ENCODE peak calls at places on chromosome 6, in ten cellular contexts. Z, Q, P, U, X, F, H, I, S and C are unnamed samples.

GRCh38 chr6:158703840-158704822 is 54.3 kb downstream of the SYTL3 start:
- DNase-seq in U (peak), P (peak), Q (peak), F (peak), X (no peak), H (peak), S (no peak), Z (peak), I (peak), C (no peak)

GRCh38 chr6:2846873-2847224 is 5.2 kb upstream of the SERPINB1 start:
- DNase-seq in H (no peak), P (no peak), U (no peak), Q (no peak), S (no peak), I (no peak), X (no peak), Z (no peak), F (no peak), C (no peak)

GRCh38 chr6:31720196-31720770 is 1.3 kb downstream of the LY6G6C start:
- DNase-seq in Q (no peak), P (no peak), F (no peak), U (no peak), X (no peak), I (no peak), Z (no peak), S (no peak), H (no peak), C (no peak)

GRCh38 chr6:140809694-140810101 is 1323.0 kb upstream of the GJE1 start:
- DNase-seq in U (no peak), S (no peak), I (no peak), H (no peak), Z (no peak), Q (no peak), F (no peak), P (no peak), X (no peak), C (no peak)

GRCh38 chr6:95203153-95203754 is 374.1 kb upstream of the MANEA start:
- DNase-seq in X (no peak), S (no peak), I (no peak), Q (peak), U (peak), P (peak), F (no peak), Z (no peak), H (peak), C (no peak)

GRCh38 chr6:4772750-4773149 is 3.5 kb upstream of the CDYL start:
- DNase-seq in I (no peak), F (no peak), Z (no peak), U (no peak), P (no peak), Q (no peak), X (no peak), S (no peak), H (no peak), C (no peak)

GRCh38 chr6:363909-364308 is 27.6 kb upstream of the IRF4 start:
- DNase-seq in H (no peak), F (no peak), Q (no peak), I (no peak), X (no peak), S (no peak), Z (no peak), P (no peak), U (no peak), C (no peak)

GRCh38 chr6:87277123-87277522 is 45.3 kb upstream of the SMIM8 start:
- DNase-seq in H (no peak), S (no peak), U (no peak), Q (peak), P (peak), X (no peak), Z (no peak), I (no peak), F (no peak), C (no peak)

GRCh38 chr6:34836008-34836407 is 44.1 kb downstream of the BLTP3A start:
- DNase-seq in U (no peak), P (no peak), F (no peak), S (no peak), X (no peak), H (no peak), I (no peak), Q (no peak), Z (no peak), C (no peak)

GRCh38 chr6:111870751-111871064 is 2.5 kb downstream of the FYN start:
- DNase-seq in I (no peak), F (no peak), Z (no peak), S (no peak), U (no peak), Q (no peak), P (no peak), H (no peak), X (no peak), C (no peak)

GRCh38 chr6:105759015-105759414 is 327.1 kb upstream of the PRDM1 start:
- DNase-seq in X (peak), S (no peak), I (no peak), P (no peak), Z (no peak), U (no peak), H (no peak), F (no peak), Q (no peak), C (no peak)

GRCh38 chr6:34810936-34811632 is 19.2 kb downstream of the BLTP3A start:
- DNase-seq in Q (no peak), I (no peak), F (no peak), X (peak), U (no peak), Z (no peak), H (no peak), S (no peak), P (no peak), C (peak)

GRCh38 chr6:52360601-52361346 is 1.2 kb upstream of the PAQR8 start:
- DNase-seq in S (no peak), I (no peak), H (no peak), U (no peak), F (no peak), X (no peak), P (no peak), Z (no peak), Q (no peak), C (no peak)

GRCh38 chr6:155252581-155252980 is 11.2 kb upstream of the CLDN20 start:
- DNase-seq in X (no peak), F (no peak), P (no peak), Z (no peak), U (no peak), I (no peak), H (no peak), Q (no peak), S (no peak), C (no peak)

GRCh38 chr6:2970034-2970685 is 1.2 kb downstream of the SERPINB6 start:
- DNase-seq in I (no peak), Z (no peak), H (no peak), U (no peak), F (no peak), P (no peak), S (no peak), X (no peak), Q (peak), C (no peak)

GRCh38 chr6:158854214-158855101 is 35.3 kb upstream of the EZR start:
- DNase-seq in X (no peak), Q (peak), P (no peak), S (no peak), U (no peak), Z (no peak), H (no peak), F (no peak), I (no peak), C (no peak)

GRCh38 chr6:27293436-27294152 is 18.5 kb downstream of the POM121L2 start:
- DNase-seq in H (peak), F (no peak), Z (no peak), I (no peak), S (no peak), X (no peak), U (peak), Q (peak), P (no peak), C (no peak)

GRCh38 chr6:135576055-135576454 is 78.5 kb upstream of the AHI1 start:
- DNase-seq in Z (no peak), Q (peak), S (peak), I (no peak), X (no peak), H (no peak), F (no peak), P (peak), U (no peak), C (no peak)

GRCh38 chr6:163773646-163774045 is 359.1 kb downstream of the QKI start:
- DNase-seq in I (no peak), U (no peak), H (no peak), Z (no peak), P (no peak), Q (no peak), S (no peak), X (no peak), F (no peak), C (no peak)

GRCh38 chr6:139568956-139569538 is 194.6 kb upstream of the CITED2 start:
- DNase-seq in U (no peak), Q (peak), I (no peak), Z (no peak), F (no peak), H (no peak), X (peak), P (no peak), S (peak), C (no peak)

GRCh38 chr6:166553563-166554271 is 32.8 kb downstream of the RAMACL start:
- DNase-seq in Z (no peak), F (no peak), H (no peak), S (peak), U (no peak), P (no peak), I (no peak), X (peak), Q (peak), C (no peak)

GRCh38 chr6:473356-473755 is 81.8 kb downstream of the IRF4 start:
- DNase-seq in F (no peak), P (no peak), I (no peak), X (no peak), U (no peak), H (no peak), Z (no peak), S (no peak), Q (no peak), C (no peak)

GRCh38 chr6:157317129-157317814 is 6.0 kb downstream of the TMEM242 start:
- DNase-seq in U (no peak), X (peak), H (no peak), I (peak), Q (peak), P (no peak), F (peak), S (peak), Z (no peak), C (no peak)

GRCh38 chr6:106084973-106085686 is 1.0 kb upstream of the PRDM1 start:
- DNase-seq in Z (no peak), X (peak), F (no peak), Q (no peak), H (no peak), U (peak), I (no peak), P (no peak), S (no peak), C (no peak)

GRCh38 chr6:90219168-90219985 is 77.3 kb downstream of the BACH2 start:
- DNase-seq in Q (peak), Z (no peak), U (peak), S (peak), F (no peak), H (peak), I (no peak), P (peak), X (peak), C (no peak)

GRCh38 chr6:63597142-63598000 is 25.1 kb downstream of the LOC128125822 start:
- DNase-seq in U (no peak), S (no peak), Q (no peak), H (no peak), Z (no peak), F (no peak), P (no peak), X (no peak), I (no peak), C (no peak)

GRCh38 chr6:20575691-20576451 is 41.6 kb downstream of the CDKAL1 start:
- DNase-seq in S (no peak), P (no peak), Z (no peak), U (peak), H (no peak), I (no peak), X (no peak), Q (no peak), F (no peak), C (no peak)

GRCh38 chr6:142378138-142378875 is 76.5 kb downstream of the ADGRG6 start:
- DNase-seq in P (peak), Z (no peak), U (peak), F (peak), I (no peak), H (no peak), S (peak), X (no peak), Q (peak), C (no peak)

GRCh38 chr6:82363368-82364086 is at the start of gene TPBG:
- DNase-seq in Q (peak), X (no peak), I (no peak), U (peak), S (peak), H (peak), Z (peak), P (peak), F (peak), C (no peak)

GRCh38 chr6:108734336-108734922 is 113.8 kb upstream of the ARMC2 start:
- DNase-seq in I (no peak), H (no peak), F (no peak), X (no peak), P (no peak), U (no peak), Q (no peak), Z (no peak), S (no peak), C (no peak)

GRCh38 chr6:169970306-169970988 is 219.0 kb downstream of the ERMARD start:
- DNase-seq in U (no peak), I (no peak), H (no peak), S (no peak), F (no peak), X (no peak), P (no peak), Z (no peak), Q (no peak), C (no peak)

GRCh38 chr6:35486005-35486925 is 10.6 kb downstream of the TEAD3 start:
- DNase-seq in S (no peak), Q (peak), H (no peak), Z (no peak), U (no peak), P (no peak), F (peak), I (no peak), X (peak), C (no peak)

GRCh38 chr6:56292505-56293181 is 45.3 kb upstream of the COL21A1 start:
- DNase-seq in U (peak), X (no peak), H (peak), F (no peak), Q (peak), P (no peak), S (peak), Z (no peak), I (no peak), C (no peak)

GRCh38 chr6:40936810-40937209 is 102.2 kb downstream of the UNC5CL start:
- DNase-seq in P (no peak), S (no peak), F (no peak), H (no peak), U (no peak), Q (peak), I (no peak), Z (no peak), X (peak), C (no peak)

GRCh38 chr6:166540631-166541331 is 45.7 kb downstream of the RAMACL start:
- DNase-seq in Z (peak), P (no peak), Q (peak), F (no peak), I (peak), U (no peak), X (no peak), H (no peak), S (no peak), C (peak)

GRCh38 chr6:165735065-165735464 is 72.0 kb upstream of the PDE10A start:
- DNase-seq in Z (no peak), P (no peak), X (no peak), I (no peak), U (no peak), Q (no peak), S (no peak), F (no peak), H (no peak), C (no peak)